ENCODE peak calls at places on chromosomes 16 and 17, in seven cellular contexts. B, Y, V, G, I, T and A are unnamed samples.

GRCh38 chr17:68198931-68199836 is 48.7 kb upstream of the AMZ2 start:
- DNase-seq in B (peak), V (no peak), Y (no peak), G (no peak), I (peak), T (no peak), A (peak)

GRCh38 chr17:19569785-19570496 is 36.3 kb downstream of the SLC47A1 start:
- DNase-seq in I (no peak), Y (no peak), T (no peak), G (no peak), B (no peak), V (no peak), A (no peak)

GRCh38 chr17:58706351-58707140 is 14.1 kb downstream of the RAD51C start:
- DNase-seq in V (no peak), B (no peak), Y (no peak), G (no peak), I (no peak), T (no peak), A (no peak)

GRCh38 chr17:62740066-62740465 is 68.0 kb downstream of the MARCHF10 start:
- DNase-seq in V (no peak), Y (no peak), I (no peak), T (no peak), G (no peak), B (no peak), A (peak)

GRCh38 chr17:81902653-81903414 is 796 bp downstream of the NPB start:
- DNase-seq in Y (no peak), B (no peak), T (no peak), V (no peak), I (no peak), G (no peak), A (no peak)

GRCh38 chr17:50550661-50551432 is 3.9 kb downstream of the SPATA20 start:
- DNase-seq in Y (peak), V (peak), G (peak), B (peak), T (peak), I (peak), A (peak)

GRCh38 chr17:17090642-17091103 is 48.4 kb downstream of the MPRIP start:
- DNase-seq in T (no peak), V (no peak), Y (no peak), I (no peak), B (no peak), G (no peak), A (no peak)

GRCh38 chr16:85278851-85279250 is 166.6 kb upstream of the CIBAR2 start:
- DNase-seq in Y (no peak), V (peak), T (no peak), G (no peak), I (no peak), B (no peak), A (no peak)

GRCh38 chr17:29165800-29166506 is 14.2 kb downstream of the MYO18A start:
- DNase-seq in B (no peak), I (no peak), T (no peak), V (no peak), G (no peak), Y (no peak), A (no peak)

GRCh38 chr17:74199306-74200092 is 4.0 kb upstream of the RPL38 start:
- DNase-seq in V (peak), I (peak), Y (peak), B (peak), T (peak), G (no peak), A (peak)
- H3K4me3 ChIP-seq in V (no peak), I (no peak), Y (no peak), B (no peak), T (no peak), G (no peak), A (no peak)

DNA sequence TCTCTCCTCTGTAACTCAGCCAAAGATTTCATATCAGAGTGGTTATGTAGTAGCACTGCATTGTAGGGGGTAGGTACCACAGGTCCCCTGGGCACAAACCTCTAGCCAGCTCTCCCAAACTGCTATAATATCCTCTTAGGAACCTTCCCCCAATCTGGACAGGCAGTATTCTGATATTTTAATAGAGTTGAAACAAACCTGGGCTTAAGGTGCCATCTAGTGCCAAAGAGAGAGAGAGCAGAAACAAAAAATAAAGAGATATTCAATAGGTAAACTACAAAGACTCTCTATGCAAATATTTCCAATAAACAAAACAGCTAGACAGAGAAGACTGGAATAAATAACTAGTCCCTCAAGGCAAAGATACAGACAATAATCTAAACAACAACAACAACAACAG is 1070.0 kb downstream of the CDH11 start:
- DNase-seq in I (no peak), Y (no peak), G (no peak), B (peak), V (peak), T (peak), A (peak)
- TF ChIP-seq CTCF in I (no peak), Y (peak), G (peak), B (peak), V (peak), T (no peak), A (peak)

GRCh38 chr16:80936410-80936809 is 70.3 kb downstream of the CMC2 start:
- DNase-seq in V (peak), B (no peak), Y (no peak), G (no peak), I (no peak), T (peak), A (peak)

GRCh38 chr16:80931661-80931984 is 75.1 kb downstream of the CMC2 start:
- DNase-seq in T (no peak), I (no peak), V (no peak), G (no peak), Y (no peak), B (no peak), A (no peak)

GRCh38 chr16:80931985-80932720 is 74.5 kb downstream of the CMC2 start:
- DNase-seq in V (peak), T (peak), I (peak), B (peak), G (no peak), Y (peak), A (peak)

GRCh38 chr16:80935691-80936090 is 71.0 kb downstream of the CMC2 start:
- DNase-seq in Y (no peak), G (no peak), I (no peak), V (no peak), B (no peak), T (no peak), A (no peak)

GRCh38 chr16:80932725-80933124 is 74.0 kb downstream of the CMC2 start:
- DNase-seq in T (peak), G (no peak), V (peak), B (no peak), Y (peak), I (peak), A (peak)
- H3K4me3 ChIP-seq in T (peak), G (peak), V (peak), B (peak), Y (peak), I (peak), A (peak)

GRCh38 chr17:80859004-80859941 is 132.4 kb upstream of the CHMP6 start:
- DNase-seq in T (peak), I (peak), G (peak), Y (peak), B (peak), V (peak), A (peak)
- TF ChIP-seq CTCF in T (peak), I (no peak), G (peak), Y (no peak), B (peak), V (peak), A (peak)

DNA sequence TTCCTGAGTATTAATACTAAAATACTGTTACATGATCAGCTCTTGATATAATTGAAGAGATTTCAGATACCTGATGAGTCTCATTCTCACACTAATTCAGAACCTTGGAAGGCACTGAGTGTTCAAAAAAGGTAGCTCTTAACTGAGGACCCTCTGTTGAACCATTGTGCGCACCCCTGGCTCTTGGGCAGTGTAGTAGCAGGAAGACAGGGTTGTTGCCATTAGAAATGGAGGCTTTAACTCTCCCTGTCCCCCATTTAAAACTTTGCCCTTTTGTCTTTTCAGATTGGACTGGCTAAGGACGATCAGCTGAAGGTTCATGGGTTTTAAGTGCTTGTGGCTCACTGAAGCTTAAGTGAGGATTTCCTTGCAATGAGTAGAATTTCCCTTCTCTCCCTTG is 1.8 kb downstream of the EIF1 start:
- DNase-seq in T (no peak), I (no peak), V (no peak), Y (no peak), B (no peak), G (no peak), A (no peak)
- H3K4me3 ChIP-seq in T (peak), I (peak), V (peak), Y (peak), B (peak), G (peak), A (peak)

DNA sequence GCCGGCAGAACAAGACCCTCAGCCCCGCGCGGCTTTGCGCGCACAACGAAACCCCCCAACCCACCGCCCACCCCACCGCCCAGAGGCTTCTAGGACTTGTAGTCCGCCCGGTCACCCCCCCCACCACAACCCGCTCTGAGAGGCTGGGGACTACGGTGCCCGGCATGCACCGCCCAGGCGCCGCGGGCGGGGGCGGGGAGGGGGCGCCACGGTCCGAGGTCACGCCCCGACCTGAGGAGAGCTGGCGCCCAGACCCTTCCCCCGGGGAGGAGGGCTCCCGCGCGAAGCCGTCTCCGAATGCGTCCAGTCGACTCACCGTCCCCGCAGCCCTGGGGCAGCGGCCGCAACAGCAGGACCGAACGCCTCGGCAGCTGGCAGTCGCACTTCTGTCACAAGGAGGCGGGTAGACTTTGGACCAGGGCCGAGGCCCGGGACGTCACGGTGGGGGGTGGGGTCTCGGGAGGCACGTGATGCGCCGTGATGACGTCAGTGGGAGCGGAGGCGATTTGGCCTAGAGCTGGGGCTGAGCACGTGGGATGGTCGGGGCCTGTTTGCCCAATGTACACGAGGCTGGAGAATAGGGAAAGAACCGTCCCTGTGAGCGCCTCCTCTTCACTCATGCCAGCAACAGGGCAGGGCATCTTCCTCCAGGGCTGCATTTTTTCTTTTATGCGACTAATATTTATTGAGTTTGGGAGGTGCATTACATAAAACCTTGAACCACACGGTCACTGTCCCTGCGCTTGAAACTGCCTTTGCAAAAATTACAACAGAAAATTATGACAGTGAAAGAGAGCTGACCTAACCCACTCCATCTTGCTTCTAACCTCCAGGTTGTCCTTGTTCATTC is at the start of gene CDIP1:
- DNase-seq in V (peak), T (peak), Y (peak), I (peak), G (peak), B (peak), A (peak)
- TF ChIP-seq CTCF in V (peak), T (no peak), Y (peak), I (no peak), G (no peak), B (no peak), A (no peak)

GRCh38 chr17:78745407-78746088 is 36.5 kb downstream of the CYTH1 start:
- DNase-seq in G (no peak), T (peak), B (peak), I (no peak), V (peak), Y (no peak), A (peak)
- H3K4me3 ChIP-seq in G (no peak), T (no peak), B (no peak), I (no peak), V (no peak), Y (no peak), A (no peak)

DNA sequence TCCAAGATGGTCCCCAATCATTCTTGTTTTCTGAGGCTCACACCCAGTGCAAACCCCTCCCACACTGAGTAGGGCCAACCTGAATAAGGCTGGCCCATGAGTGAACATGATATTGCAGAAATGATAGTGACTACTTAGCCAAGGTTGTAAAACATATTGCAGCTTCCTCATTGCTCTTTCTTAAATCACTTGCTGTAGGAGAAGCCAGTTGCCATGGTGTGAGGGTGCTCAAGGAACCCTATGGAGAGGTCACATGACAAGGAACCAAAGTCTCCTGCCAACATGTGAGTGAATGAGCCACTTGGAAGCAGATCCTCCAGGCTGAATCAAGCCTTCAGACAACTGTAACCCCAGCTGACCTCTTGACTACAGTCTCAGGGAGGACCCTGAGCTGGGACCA is 191.4 kb downstream of the RGS9 start:
- DNase-seq in Y (no peak), G (no peak), V (no peak), B (peak), T (no peak), I (no peak), A (no peak)
- TF ChIP-seq CTCF in Y (no peak), G (no peak), V (no peak), B (no peak), T (no peak), I (no peak), A (no peak)

GRCh38 chr17:27631897-27632725 is 1.1 kb downstream of the LGALS9 start:
- DNase-seq in Y (no peak), G (no peak), B (no peak), I (no peak), V (no peak), T (no peak), A (no peak)
- H3K4me3 ChIP-seq in Y (peak), G (no peak), B (no peak), I (peak), V (no peak), T (no peak), A (no peak)

GRCh38 chr17:7391307-7391706 is 3.0 kb downstream of the PLSCR3 start:
- DNase-seq in T (no peak), B (no peak), G (no peak), I (no peak), V (no peak), Y (no peak), A (no peak)

GRCh38 chr17:7394452-7395191 is at the start of gene PLSCR3:
- DNase-seq in V (peak), G (peak), Y (peak), B (peak), T (peak), I (peak), A (peak)

GRCh38 chr17:7396147-7396546 is 1.8 kb upstream of the PLSCR3 start:
- DNase-seq in Y (no peak), V (no peak), T (no peak), I (no peak), G (no peak), B (no peak), A (no peak)

GRCh38 chr17:7392696-7393612 is 1.4 kb downstream of the PLSCR3 start:
- DNase-seq in B (no peak), I (no peak), V (no peak), Y (no peak), T (no peak), G (no peak), A (no peak)

GRCh38 chr17:7393613-7394451 is 493 bp downstream of the PLSCR3 start:
- DNase-seq in V (peak), B (peak), Y (peak), T (no peak), G (no peak), I (peak), A (no peak)
- TF ChIP-seq CTCF in V (no peak), B (peak), Y (no peak), T (peak), G (no peak), I (no peak), A (peak)